ENCODE peak calls at places on chromosomes 1 and 21, in nine cellular contexts. One of them, this sample, is unnamed.

GRCh38 chr1:231872461-231872910 is 245.9 kb downstream of the DISC1 start:
- DNase-seq in choroid plexus epithelial cell: peak; percentile 45
- DNase-seq in IMR-90: peak; percentile 59
- DNase-seq in upper lobe of right lung: no peak
- DNase-seq in lower lobe of right lung: no peak
- DNase-seq in body of pancreas: no peak
- DNase-seq in fibroblast of lung: peak; percentile 17
- DNase-seq in thoracic aorta: no peak
- DNase-seq in cardiac fibroblast: peak; percentile 55
- DNase-seq in this sample: peak; percentile 77

GRCh38 chr1:2205191-2205952 is 10.8 kb upstream of the FAAP20 start:
- DNase-seq in cardiac fibroblast: peak; percentile 95
- DNase-seq in IMR-90: peak; percentile 92
- DNase-seq in upper lobe of right lung: peak; percentile 99
- DNase-seq in fibroblast of lung: peak; percentile 95
- DNase-seq in thoracic aorta: peak; percentile 92
- DNase-seq in choroid plexus epithelial cell: peak; percentile 96
- DNase-seq in body of pancreas: peak; percentile 98
- DNase-seq in lower lobe of right lung: peak; percentile 97
- DNase-seq in this sample: peak; percentile 96

GRCh38 chr1:200306954-200307754 is 102.7 kb downstream of the ZNF281 start:
- DNase-seq in cardiac fibroblast: peak; percentile 60
- DNase-seq in lower lobe of right lung: no peak
- DNase-seq in choroid plexus epithelial cell: peak; percentile 65
- DNase-seq in thoracic aorta: no peak
- DNase-seq in body of pancreas: no peak
- DNase-seq in upper lobe of right lung: no peak
- DNase-seq in IMR-90: peak; percentile 46
- DNase-seq in fibroblast of lung: peak; percentile 63
- DNase-seq in this sample: peak; percentile 61

GRCh38 chr21:44366586-44367211 is 13.3 kb downstream of the TRPM2 start:
- DNase-seq in thoracic aorta: no peak
- DNase-seq in lower lobe of right lung: no peak
- DNase-seq in body of pancreas: no peak
- DNase-seq in cardiac fibroblast: no peak
- DNase-seq in IMR-90: no peak
- DNase-seq in fibroblast of lung: no peak
- DNase-seq in choroid plexus epithelial cell: no peak
- DNase-seq in upper lobe of right lung: peak; percentile 54
- DNase-seq in this sample: no peak

GRCh38 chr1:243216741-243217140 is 38.3 kb downstream of the CEP170 start:
- DNase-seq in choroid plexus epithelial cell: peak; percentile 10
- DNase-seq in upper lobe of right lung: no peak
- DNase-seq in fibroblast of lung: no peak
- DNase-seq in thoracic aorta: no peak
- DNase-seq in body of pancreas: no peak
- DNase-seq in lower lobe of right lung: no peak
- DNase-seq in cardiac fibroblast: peak; percentile 48
- DNase-seq in IMR-90: peak; percentile 34
- DNase-seq in this sample: no peak

GRCh38 chr1:11339346-11340247 is 66.6 kb downstream of the UBIAD1 start:
- DNase-seq in IMR-90: no peak
- DNase-seq in lower lobe of right lung: no peak
- DNase-seq in body of pancreas: peak; percentile 21
- DNase-seq in choroid plexus epithelial cell: no peak
- DNase-seq in cardiac fibroblast: no peak
- DNase-seq in thoracic aorta: no peak
- DNase-seq in upper lobe of right lung: no peak
- DNase-seq in fibroblast of lung: no peak
- DNase-seq in this sample: no peak

GRCh38 chr1:164786980-164787833 is 228.2 kb downstream of the PBX1 start:
- DNase-seq in cardiac fibroblast: peak; percentile 83
- DNase-seq in IMR-90: peak; percentile 75
- DNase-seq in lower lobe of right lung: peak; percentile 77
- DNase-seq in body of pancreas: peak; percentile 87
- DNase-seq in fibroblast of lung: peak; percentile 84
- DNase-seq in thoracic aorta: peak; percentile 41
- DNase-seq in choroid plexus epithelial cell: peak; percentile 90
- DNase-seq in upper lobe of right lung: peak; percentile 86
- DNase-seq in this sample: peak; percentile 85

GRCh38 chr1:63691672-63692425 is 82.0 kb upstream of the ROR1 start:
- DNase-seq in body of pancreas: peak; percentile 71
- DNase-seq in thoracic aorta: no peak
- DNase-seq in IMR-90: peak; percentile 94
- DNase-seq in fibroblast of lung: peak; percentile 99
- DNase-seq in choroid plexus epithelial cell: peak; percentile 98
- DNase-seq in lower lobe of right lung: no peak
- DNase-seq in upper lobe of right lung: no peak
- DNase-seq in cardiac fibroblast: peak; percentile 96
- DNase-seq in this sample: peak; percentile 98

GRCh38 chr1:75618382-75618781 is 7.5 kb upstream of the SLC44A5 start:
- DNase-seq in upper lobe of right lung: no peak
- DNase-seq in thoracic aorta: no peak
- DNase-seq in IMR-90: no peak
- DNase-seq in body of pancreas: no peak
- DNase-seq in choroid plexus epithelial cell: no peak
- DNase-seq in fibroblast of lung: no peak
- DNase-seq in cardiac fibroblast: no peak
- DNase-seq in lower lobe of right lung: no peak
- DNase-seq in this sample: no peak

GRCh38 chr1:59638172-59638800 is 176.5 kb upstream of the HOOK1 start:
- DNase-seq in fibroblast of lung: peak; percentile 72
- DNase-seq in choroid plexus epithelial cell: peak; percentile 85
- DNase-seq in body of pancreas: peak; percentile 60
- DNase-seq in IMR-90: peak; percentile 80
- DNase-seq in thoracic aorta: no peak
- DNase-seq in upper lobe of right lung: no peak
- DNase-seq in lower lobe of right lung: no peak
- DNase-seq in cardiac fibroblast: peak; percentile 55
- DNase-seq in this sample: peak; percentile 66

GRCh38 chr1:65493792-65494191 is 73.3 kb downstream of the LEPR start:
- DNase-seq in upper lobe of right lung: no peak
- DNase-seq in choroid plexus epithelial cell: peak; percentile 37
- DNase-seq in lower lobe of right lung: no peak
- DNase-seq in body of pancreas: no peak
- DNase-seq in cardiac fibroblast: no peak
- DNase-seq in thoracic aorta: no peak
- DNase-seq in IMR-90: no peak
- DNase-seq in fibroblast of lung: peak; percentile 49
- DNase-seq in this sample: no peak

GRCh38 chr1:184771190-184771691 is 16.6 kb upstream of the EDEM3 start:
- DNase-seq in thoracic aorta: no peak
- DNase-seq in lower lobe of right lung: no peak
- DNase-seq in body of pancreas: peak; percentile 29
- DNase-seq in IMR-90: no peak
- DNase-seq in choroid plexus epithelial cell: no peak
- DNase-seq in upper lobe of right lung: no peak
- DNase-seq in fibroblast of lung: no peak
- DNase-seq in cardiac fibroblast: no peak
- DNase-seq in this sample: no peak

GRCh38 chr1:190852611-190853010 is 374.9 kb upstream of the BRINP3 start:
- DNase-seq in thoracic aorta: no peak
- DNase-seq in cardiac fibroblast: no peak
- DNase-seq in body of pancreas: no peak
- DNase-seq in IMR-90: no peak
- DNase-seq in lower lobe of right lung: no peak
- DNase-seq in choroid plexus epithelial cell: no peak
- DNase-seq in fibroblast of lung: no peak
- DNase-seq in upper lobe of right lung: no peak
- DNase-seq in this sample: no peak

GRCh38 chr1:241711326-241711725 is 59.2 kb downstream of the WDR64 start:
- DNase-seq in upper lobe of right lung: no peak
- DNase-seq in lower lobe of right lung: no peak
- DNase-seq in fibroblast of lung: no peak
- DNase-seq in thoracic aorta: no peak
- DNase-seq in cardiac fibroblast: no peak
- DNase-seq in choroid plexus epithelial cell: no peak
- DNase-seq in IMR-90: no peak
- DNase-seq in body of pancreas: no peak
- DNase-seq in this sample: no peak

GRCh38 chr1:219702551-219703215 is 89.8 kb upstream of the ZC3H11B start:
- DNase-seq in thoracic aorta: no peak
- DNase-seq in fibroblast of lung: peak; percentile 6
- DNase-seq in IMR-90: peak; percentile 50
- DNase-seq in lower lobe of right lung: no peak
- DNase-seq in choroid plexus epithelial cell: peak; percentile 41
- DNase-seq in cardiac fibroblast: no peak
- DNase-seq in body of pancreas: no peak
- DNase-seq in upper lobe of right lung: no peak
- DNase-seq in this sample: peak; percentile 24

GRCh38 chr1:71049951-71050598 is 2.5 kb upstream of the PTGER3 start:
- DNase-seq in choroid plexus epithelial cell: peak; percentile 88
- DNase-seq in lower lobe of right lung: no peak
- DNase-seq in body of pancreas: no peak
- DNase-seq in fibroblast of lung: peak; percentile 77
- DNase-seq in thoracic aorta: no peak
- DNase-seq in IMR-90: peak; percentile 72
- DNase-seq in upper lobe of right lung: no peak
- DNase-seq in cardiac fibroblast: peak; percentile 85
- DNase-seq in this sample: peak; percentile 87

GRCh38 chr1:97906567-97907228 is 14.1 kb downstream of the DPYD start:
- DNase-seq in upper lobe of right lung: peak; percentile 58
- DNase-seq in choroid plexus epithelial cell: peak; percentile 91
- DNase-seq in fibroblast of lung: peak; percentile 92
- DNase-seq in thoracic aorta: no peak
- DNase-seq in cardiac fibroblast: peak; percentile 95
- DNase-seq in lower lobe of right lung: peak; percentile 57
- DNase-seq in IMR-90: peak; percentile 90
- DNase-seq in body of pancreas: no peak
- DNase-seq in this sample: peak; percentile 97

GRCh38 chr1:244254467-244254866 is 197.2 kb downstream of the ADSS2 start:
- DNase-seq in body of pancreas: no peak
- DNase-seq in upper lobe of right lung: no peak
- DNase-seq in fibroblast of lung: no peak
- DNase-seq in lower lobe of right lung: peak; percentile 78
- DNase-seq in thoracic aorta: no peak
- DNase-seq in IMR-90: no peak
- DNase-seq in cardiac fibroblast: no peak
- DNase-seq in choroid plexus epithelial cell: no peak
- DNase-seq in this sample: no peak

GRCh38 chr1:16615253-16616252 is 2.2 kb upstream of the NBPF1 start:
- DNase-seq in upper lobe of right lung: peak; percentile 60
- DNase-seq in thoracic aorta: no peak
- DNase-seq in cardiac fibroblast: no peak
- DNase-seq in fibroblast of lung: no peak
- DNase-seq in lower lobe of right lung: peak; percentile 45
- DNase-seq in body of pancreas: no peak
- DNase-seq in IMR-90: no peak
- DNase-seq in choroid plexus epithelial cell: no peak
- DNase-seq in this sample: no peak

GRCh38 chr1:116720406-116721071 is 33.7 kb upstream of the CD2 start:
- DNase-seq in lower lobe of right lung: no peak
- DNase-seq in choroid plexus epithelial cell: no peak
- DNase-seq in thoracic aorta: no peak
- DNase-seq in cardiac fibroblast: no peak
- DNase-seq in upper lobe of right lung: no peak
- DNase-seq in IMR-90: no peak
- DNase-seq in fibroblast of lung: no peak
- DNase-seq in body of pancreas: no peak
- DNase-seq in this sample: no peak
- TF ChIP-seq CTCF in lower lobe of right lung: no peak
- TF ChIP-seq CTCF in choroid plexus epithelial cell: no peak
- TF ChIP-seq CTCF in thoracic aorta: no peak
- TF ChIP-seq CTCF in cardiac fibroblast: no peak
- TF ChIP-seq CTCF in upper lobe of right lung: no peak
- TF ChIP-seq CTCF in IMR-90: no peak
- TF ChIP-seq CTCF in fibroblast of lung: no peak
- TF ChIP-seq CTCF in body of pancreas: no peak
- TF ChIP-seq CTCF in this sample: no peak

GRCh38 chr1:30822966-30823581 is 65.5 kb upstream of the LAPTM5 start:
- DNase-seq in IMR-90: no peak
- DNase-seq in body of pancreas: no peak
- DNase-seq in thoracic aorta: no peak
- DNase-seq in lower lobe of right lung: no peak
- DNase-seq in cardiac fibroblast: no peak
- DNase-seq in fibroblast of lung: peak; percentile 73
- DNase-seq in choroid plexus epithelial cell: peak; percentile 53
- DNase-seq in upper lobe of right lung: no peak
- DNase-seq in this sample: peak; percentile 36
- H3K4me3 ChIP-seq in IMR-90: no peak overlapping the region
- H3K4me3 ChIP-seq in body of pancreas: no peak overlapping the region
- H3K4me3 ChIP-seq in thoracic aorta: no peak overlapping the region
- H3K4me3 ChIP-seq in lower lobe of right lung: no peak overlapping the region
- H3K4me3 ChIP-seq in cardiac fibroblast: no peak overlapping the region
- H3K4me3 ChIP-seq in fibroblast of lung: no peak overlapping the region
- H3K4me3 ChIP-seq in choroid plexus epithelial cell: no peak overlapping the region
- H3K4me3 ChIP-seq in upper lobe of right lung: no peak overlapping the region
- H3K4me3 ChIP-seq in this sample: no peak overlapping the region

GRCh38 chr1:211009944-211010343 is 124.0 kb downstream of the KCNH1 start:
- DNase-seq in cardiac fibroblast: no peak
- DNase-seq in fibroblast of lung: no peak
- DNase-seq in choroid plexus epithelial cell: no peak
- DNase-seq in lower lobe of right lung: no peak
- DNase-seq in upper lobe of right lung: no peak
- DNase-seq in thoracic aorta: no peak
- DNase-seq in IMR-90: no peak
- DNase-seq in body of pancreas: no peak
- DNase-seq in this sample: no peak
- TF ChIP-seq CTCF in cardiac fibroblast: no peak
- TF ChIP-seq CTCF in fibroblast of lung: no peak
- TF ChIP-seq CTCF in choroid plexus epithelial cell: no peak
- TF ChIP-seq CTCF in lower lobe of right lung: no peak
- TF ChIP-seq CTCF in upper lobe of right lung: no peak
- TF ChIP-seq CTCF in thoracic aorta: no peak
- TF ChIP-seq CTCF in IMR-90: no peak
- TF ChIP-seq CTCF in body of pancreas: peak; percentile 2
- TF ChIP-seq CTCF in this sample: no peak

GRCh38 chr21:17798796-17799195 is 20.4 kb downstream of the C21orf91 start:
- DNase-seq in fibroblast of lung: no peak
- DNase-seq in choroid plexus epithelial cell: no peak
- DNase-seq in lower lobe of right lung: no peak
- DNase-seq in upper lobe of right lung: no peak
- DNase-seq in IMR-90: no peak
- DNase-seq in body of pancreas: no peak
- DNase-seq in thoracic aorta: no peak
- DNase-seq in cardiac fibroblast: no peak
- DNase-seq in this sample: no peak

GRCh38 chr21:17805966-17806365 is 13.2 kb downstream of the C21orf91 start:
- DNase-seq in fibroblast of lung: no peak
- DNase-seq in IMR-90: no peak
- DNase-seq in cardiac fibroblast: no peak
- DNase-seq in upper lobe of right lung: no peak
- DNase-seq in body of pancreas: no peak
- DNase-seq in lower lobe of right lung: no peak
- DNase-seq in thoracic aorta: no peak
- DNase-seq in choroid plexus epithelial cell: no peak
- DNase-seq in this sample: no peak

GRCh38 chr21:17802568-17802967 is 16.6 kb downstream of the C21orf91 start:
- DNase-seq in fibroblast of lung: peak; percentile 31
- DNase-seq in body of pancreas: no peak
- DNase-seq in IMR-90: peak; percentile 67
- DNase-seq in cardiac fibroblast: peak; percentile 32
- DNase-seq in upper lobe of right lung: no peak
- DNase-seq in choroid plexus epithelial cell: peak; percentile 75
- DNase-seq in lower lobe of right lung: no peak
- DNase-seq in thoracic aorta: no peak
- DNase-seq in this sample: peak; percentile 33

GRCh38 chr21:17799414-17800164 is 19.6 kb downstream of the C21orf91 start:
- DNase-seq in fibroblast of lung: no peak
- DNase-seq in choroid plexus epithelial cell: no peak
- DNase-seq in IMR-90: no peak
- DNase-seq in lower lobe of right lung: no peak
- DNase-seq in cardiac fibroblast: no peak
- DNase-seq in thoracic aorta: no peak
- DNase-seq in upper lobe of right lung: no peak
- DNase-seq in body of pancreas: no peak
- DNase-seq in this sample: no peak

GRCh38 chr21:17803536-17803935 is 15.6 kb downstream of the C21orf91 start:
- DNase-seq in fibroblast of lung: no peak
- DNase-seq in thoracic aorta: no peak
- DNase-seq in IMR-90: no peak
- DNase-seq in upper lobe of right lung: no peak
- DNase-seq in lower lobe of right lung: no peak
- DNase-seq in cardiac fibroblast: no peak
- DNase-seq in choroid plexus epithelial cell: no peak
- DNase-seq in body of pancreas: no peak
- DNase-seq in this sample: peak; percentile 52
- H3K4me3 ChIP-seq in fibroblast of lung: no peak overlapping the region
- H3K4me3 ChIP-seq in thoracic aorta: no peak overlapping the region
- H3K4me3 ChIP-seq in IMR-90: no peak overlapping the region
- H3K4me3 ChIP-seq in upper lobe of right lung: no peak overlapping the region
- H3K4me3 ChIP-seq in lower lobe of right lung: no peak overlapping the region
- H3K4me3 ChIP-seq in cardiac fibroblast: no peak overlapping the region
- H3K4me3 ChIP-seq in choroid plexus epithelial cell: no peak overlapping the region
- H3K4me3 ChIP-seq in body of pancreas: no peak overlapping the region
- H3K4me3 ChIP-seq in this sample: no peak overlapping the region